ENCODE peak calls at places on chromosomes 16 and 17, in ten cellular contexts. M is esophagus muscularis mucosa; H is HTR-8/SVneo; E is NCI-H1105 treated with DMSO at 0.1 percent for 48 hours; A is CD8-positive, alpha-beta T cell; R is Calu3; F is activated T-cell treated with anti-CD3 and anti-CD28 coated beads for 1 hour; I is NCI-H510A; X is NB4; S is foreskin fibroblast. C is an unnamed sample.

GRCh38 chr16:28998837-28999236 is 14.0 kb downstream of the LAT start:
- DNase-seq in E (no peak), H (no peak), M (no peak), F (no peak), A (no peak), S (no peak), X (no peak), R (no peak), I (no peak), C (no peak)

GRCh38 chr16:3954411-3954921 is 74.0 kb upstream of the CREBBP start:
- DNase-seq in A (no peak), F (no peak), I (no peak), E (no peak), M (no peak), H (no peak), X (peak), R (no peak), S (no peak), C (no peak)

GRCh38 chr16:3610698-3611144 is 685 bp downstream of the SLX4 start:
- DNase-seq in I (no peak), M (no peak), S (no peak), F (no peak), E (no peak), X (peak), H (no peak), A (no peak), R (no peak), C (no peak)

GRCh38 chr16:27311449-27311831 is 2.3 kb upstream of the IL4R start:
- DNase-seq in R (no peak), S (no peak), A (no peak), H (no peak), M (no peak), X (no peak), I (no peak), F (no peak), E (no peak), C (no peak)

GRCh38 chr17:13346081-13346533 is 255.6 kb downstream of the HS3ST3A1 start:
- DNase-seq in F (no peak), M (no peak), A (no peak), H (peak), S (peak), R (no peak), E (no peak), I (no peak), X (peak), C (no peak)

GRCh38 chr17:41972571-41973411 is 6.2 kb downstream of the CNP start:
- DNase-seq in A (no peak), X (no peak), F (no peak), I (peak), S (no peak), E (peak), M (no peak), H (no peak), R (peak), C (no peak)

GRCh38 chr17:10117581-10118001 is 80.8 kb downstream of the GAS7 start:
- DNase-seq in I (no peak), A (no peak), E (no peak), S (no peak), M (no peak), F (no peak), H (no peak), R (no peak), X (peak), C (no peak)

GRCh38 chr17:50272246-50272645 is 2.0 kb upstream of the TMEM92 start:
- DNase-seq in M (no peak), F (no peak), X (no peak), E (no peak), A (no peak), H (no peak), S (no peak), R (no peak), I (no peak), C (no peak)

C was measured in T follicular helper cell.